ENCODE peak calls at places on chromosomes 12 and 14, in ten cellular contexts. One of them, this sample, is unnamed.
A peak's percentile ranks its signal among the peaks of the same experiment; 100 is the strongest.

GRCh38 chr14:72812292-72812851 is 81.5 kb downstream of the DPF3 start:
- DNase-seq in kidney epithelial cell: no peak
- DNase-seq in islet precursor cell: no peak
- DNase-seq in Panc1: no peak
- DNase-seq in CD4-positive, CD25-positive, alpha-beta regulatory T cell: no peak
- DNase-seq in epithelial cell of esophagus: peak; percentile 61
- DNase-seq in sigmoid colon: peak; percentile 83
- DNase-seq in neural crest cell: no peak
- DNase-seq in GOT3: no peak
- DNase-seq in occipital lobe: peak; percentile 63
- DNase-seq in this sample: peak; percentile 70

GRCh38 chr12:59780605-59781135 is 184.8 kb downstream of the SLC16A7 start:
- DNase-seq in kidney epithelial cell: no peak
- DNase-seq in islet precursor cell: peak; percentile 71
- DNase-seq in Panc1: no peak
- DNase-seq in CD4-positive, CD25-positive, alpha-beta regulatory T cell: peak; percentile 23
- DNase-seq in epithelial cell of esophagus: peak; percentile 61
- DNase-seq in sigmoid colon: no peak
- DNase-seq in neural crest cell: no peak
- DNase-seq in GOT3: no peak
- DNase-seq in occipital lobe: no peak
- DNase-seq in this sample: peak; percentile 41

GRCh38 chr12:62403031-62403430 is 63.6 kb upstream of the MON2 start:
- DNase-seq in kidney epithelial cell: no peak
- DNase-seq in islet precursor cell: no peak
- DNase-seq in Panc1: no peak
- DNase-seq in CD4-positive, CD25-positive, alpha-beta regulatory T cell: no peak
- DNase-seq in epithelial cell of esophagus: peak; percentile 33
- DNase-seq in sigmoid colon: no peak
- DNase-seq in neural crest cell: no peak
- DNase-seq in GOT3: no peak
- DNase-seq in occipital lobe: no peak
- DNase-seq in this sample: no peak

GRCh38 chr12:84738481-84738972 is 174.1 kb downstream of the SLC6A15 start:
- DNase-seq in kidney epithelial cell: peak; percentile 5
- DNase-seq in islet precursor cell: peak; percentile 72
- DNase-seq in Panc1: no peak
- DNase-seq in CD4-positive, CD25-positive, alpha-beta regulatory T cell: no peak
- DNase-seq in epithelial cell of esophagus: peak; percentile 91
- DNase-seq in sigmoid colon: no peak
- DNase-seq in neural crest cell: no peak
- DNase-seq in GOT3: no peak
- DNase-seq in occipital lobe: no peak
- DNase-seq in this sample: peak; percentile 50

GRCh38 chr14:98501836-98502235 is 770.2 kb downstream of the BCL11B start:
- DNase-seq in kidney epithelial cell: no peak
- DNase-seq in islet precursor cell: peak; percentile 77
- DNase-seq in Panc1: no peak
- DNase-seq in CD4-positive, CD25-positive, alpha-beta regulatory T cell: no peak
- DNase-seq in epithelial cell of esophagus: no peak
- DNase-seq in sigmoid colon: no peak
- DNase-seq in neural crest cell: no peak
- DNase-seq in GOT3: no peak
- DNase-seq in occipital lobe: no peak
- DNase-seq in this sample: no peak

GRCh38 chr14:96268426-96269358 is 12.7 kb downstream of the BDKRB1 start:
- DNase-seq in kidney epithelial cell: peak; percentile 86
- DNase-seq in islet precursor cell: peak; percentile 84
- DNase-seq in Panc1: no peak
- DNase-seq in CD4-positive, CD25-positive, alpha-beta regulatory T cell: no peak
- DNase-seq in epithelial cell of esophagus: peak; percentile 96
- DNase-seq in sigmoid colon: peak; percentile 92
- DNase-seq in neural crest cell: no peak
- DNase-seq in GOT3: peak; percentile 19
- DNase-seq in occipital lobe: no peak
- DNase-seq in this sample: peak; percentile 93

GRCh38 chr12:116539361-116539771 is 19.8 kb upstream of the MAP1LC3B2 start:
- DNase-seq in kidney epithelial cell: no peak
- DNase-seq in islet precursor cell: peak; percentile 82
- DNase-seq in Panc1: no peak
- DNase-seq in CD4-positive, CD25-positive, alpha-beta regulatory T cell: no peak
- DNase-seq in epithelial cell of esophagus: peak; percentile 66
- DNase-seq in sigmoid colon: no peak
- DNase-seq in neural crest cell: no peak
- DNase-seq in GOT3: no peak
- DNase-seq in occipital lobe: no peak
- DNase-seq in this sample: peak; percentile 64

GRCh38 chr14:105088812-105089745 is 23.8 kb upstream of the GPR132 start:
- DNase-seq in kidney epithelial cell: no peak
- DNase-seq in islet precursor cell: no peak
- DNase-seq in Panc1: no peak
- DNase-seq in CD4-positive, CD25-positive, alpha-beta regulatory T cell: no peak
- DNase-seq in epithelial cell of esophagus: peak; percentile 21
- DNase-seq in sigmoid colon: peak; percentile 66
- DNase-seq in neural crest cell: no peak
- DNase-seq in GOT3: no peak
- DNase-seq in occipital lobe: no peak
- DNase-seq in this sample: no peak

GRCh38 chr14:36647827-36648753 is 13.6 kb upstream of the PAX9 start:
- DNase-seq in kidney epithelial cell: no peak
- DNase-seq in islet precursor cell: peak; percentile 84
- DNase-seq in Panc1: no peak
- DNase-seq in CD4-positive, CD25-positive, alpha-beta regulatory T cell: no peak
- DNase-seq in epithelial cell of esophagus: peak; percentile 74
- DNase-seq in sigmoid colon: no peak
- DNase-seq in neural crest cell: peak; percentile 54
- DNase-seq in GOT3: no peak
- DNase-seq in occipital lobe: no peak
- DNase-seq in this sample: peak; percentile 38

GRCh38 chr12:13241833-13242232 is 45.3 kb downstream of the EMP1 start:
- DNase-seq in kidney epithelial cell: no peak
- DNase-seq in islet precursor cell: peak; percentile 70
- DNase-seq in Panc1: no peak
- DNase-seq in CD4-positive, CD25-positive, alpha-beta regulatory T cell: no peak
- DNase-seq in epithelial cell of esophagus: peak; percentile 49
- DNase-seq in sigmoid colon: no peak
- DNase-seq in neural crest cell: no peak
- DNase-seq in GOT3: no peak
- DNase-seq in occipital lobe: no peak
- DNase-seq in this sample: peak; percentile 62

GRCh38 chr12:38589310-38589632 is 272.7 kb downstream of the ALG10B start:
- DNase-seq in kidney epithelial cell: no peak
- DNase-seq in islet precursor cell: no peak
- DNase-seq in Panc1: no peak
- DNase-seq in CD4-positive, CD25-positive, alpha-beta regulatory T cell: no peak
- DNase-seq in epithelial cell of esophagus: no peak
- DNase-seq in sigmoid colon: no peak
- DNase-seq in neural crest cell: no peak
- DNase-seq in GOT3: no peak
- DNase-seq in occipital lobe: no peak
- DNase-seq in this sample: no peak

GRCh38 chr12:105221588-105222325 is 14.2 kb downstream of the APPL2 start:
- DNase-seq in kidney epithelial cell: no peak
- DNase-seq in islet precursor cell: no peak
- DNase-seq in Panc1: no peak
- DNase-seq in CD4-positive, CD25-positive, alpha-beta regulatory T cell: no peak
- DNase-seq in epithelial cell of esophagus: no peak
- DNase-seq in sigmoid colon: no peak
- DNase-seq in neural crest cell: no peak
- DNase-seq in GOT3: no peak
- DNase-seq in occipital lobe: no peak
- DNase-seq in this sample: no peak

GRCh38 chr12:93740721-93741120 is 63.5 kb downstream of the CRADD start:
- DNase-seq in kidney epithelial cell: no peak
- DNase-seq in islet precursor cell: no peak
- DNase-seq in Panc1: no peak
- DNase-seq in CD4-positive, CD25-positive, alpha-beta regulatory T cell: no peak
- DNase-seq in epithelial cell of esophagus: no peak
- DNase-seq in sigmoid colon: no peak
- DNase-seq in neural crest cell: no peak
- DNase-seq in GOT3: no peak
- DNase-seq in occipital lobe: no peak
- DNase-seq in this sample: peak; percentile 27

GRCh38 chr12:59834659-59835474 is 239.0 kb downstream of the SLC16A7 start:
- DNase-seq in kidney epithelial cell: no peak
- DNase-seq in islet precursor cell: no peak
- DNase-seq in Panc1: no peak
- DNase-seq in CD4-positive, CD25-positive, alpha-beta regulatory T cell: peak; percentile 38
- DNase-seq in epithelial cell of esophagus: peak; percentile 45
- DNase-seq in sigmoid colon: no peak
- DNase-seq in neural crest cell: no peak
- DNase-seq in GOT3: no peak
- DNase-seq in occipital lobe: no peak
- DNase-seq in this sample: peak; percentile 28

GRCh38 chr12:110846615-110847566 is at the start of gene CCDC63:
- DNase-seq in kidney epithelial cell: no peak
- DNase-seq in islet precursor cell: peak; percentile 90
- DNase-seq in Panc1: no peak
- DNase-seq in CD4-positive, CD25-positive, alpha-beta regulatory T cell: peak; percentile 16
- DNase-seq in epithelial cell of esophagus: peak; percentile 47
- DNase-seq in sigmoid colon: peak; percentile 78
- DNase-seq in neural crest cell: peak; percentile 65
- DNase-seq in GOT3: no peak
- DNase-seq in occipital lobe: no peak
- DNase-seq in this sample: peak; percentile 4

This sample was measured in kidney tubule cell.